ENCODE peak calls at places on chromosome 15, in seven cellular contexts. U is adrenal gland, X is mucosa of descending colon, Y is Panc1, D is skeletal muscle cell, V is tibial artery, B is fibroblast of the aortic adventitia. A is an unnamed sample.

GRCh38 chr15:74821091-74821789 is 5.2 kb upstream of the CPLX3 start:
- DNase-seq in U (no peak), X (no peak), Y (no peak), D (no peak), V (no peak), B (no peak), A (no peak)

GRCh38 chr15:74776851-74777768 is 4.8 kb upstream of the CSK start:
- DNase-seq in U (no peak), X (peak), Y (no peak), D (no peak), V (no peak), B (no peak), A (no peak)

GRCh38 chr15:29888651-29889050 is 66.4 kb upstream of the TJP1 start:
- DNase-seq in U (peak), X (no peak), Y (no peak), D (peak), V (no peak), B (peak), A (no peak)

GRCh38 chr15:40841741-40842140 is 2.1 kb upstream of the SPINT1 start:
- DNase-seq in U (no peak), X (no peak), Y (no peak), D (no peak), V (no peak), B (no peak), A (no peak)

GRCh38 chr15:71386448-71387236 is 271.4 kb downstream of the THSD4 start:
- DNase-seq in U (no peak), X (no peak), Y (no peak), D (no peak), V (no peak), B (no peak), A (no peak)

GRCh38 chr15:95865330-95865739 is 465.2 kb upstream of the NR2F2 start:
- DNase-seq in U (no peak), X (no peak), Y (no peak), D (no peak), V (no peak), B (no peak), A (no peak)

GRCh38 chr15:96827981-96828380 is 497.5 kb downstream of the NR2F2 start:
- DNase-seq in U (no peak), X (no peak), Y (no peak), D (no peak), V (no peak), B (no peak), A (no peak)

GRCh38 chr15:62296756-62297507 is 131.8 kb upstream of the C2CD4B start:
- DNase-seq in U (no peak), X (no peak), Y (no peak), D (no peak), V (no peak), B (no peak), A (no peak)

GRCh38 chr15:81101894-81102815 is 31.9 kb upstream of the CFAP161 start:
- DNase-seq in U (no peak), X (no peak), Y (no peak), D (no peak), V (no peak), B (no peak), A (no peak)

GRCh38 chr15:43238691-43239131 is 17.9 kb upstream of the EPB42 start:
- DNase-seq in U (no peak), X (no peak), Y (no peak), D (no peak), V (no peak), B (peak), A (no peak)

GRCh38 chr15:66072616-66073361 is 180.8 kb downstream of the MEGF11 start:
- DNase-seq in U (peak), X (no peak), Y (no peak), D (no peak), V (no peak), B (peak), A (no peak)

GRCh38 chr15:27509014-27509413 is 538.0 kb downstream of the GABRG3 start:
- DNase-seq in U (no peak), X (no peak), Y (no peak), D (no peak), V (no peak), B (no peak), A (no peak)

GRCh38 chr15:65406402-65407000 is 16.2 kb downstream of the IGDCC4 start:
- DNase-seq in U (no peak), X (no peak), Y (no peak), D (no peak), V (no peak), B (no peak), A (no peak)

GRCh38 chr15:94203321-94203720 is 28.0 kb upstream of the MCTP2 start:
- DNase-seq in U (no peak), X (no peak), Y (no peak), D (no peak), V (no peak), B (no peak), A (no peak)

GRCh38 chr15:89023311-89023961 is 64.8 kb upstream of the ABHD2 start:
- DNase-seq in U (no peak), X (no peak), Y (no peak), D (no peak), V (no peak), B (no peak), A (no peak)

GRCh38 chr15:83010709-83011270 is 649 bp downstream of the C15orf40 start:
- DNase-seq in U (peak), X (peak), Y (peak), D (peak), V (peak), B (peak), A (peak)

GRCh38 chr15:47937834-47938233 is 183.0 kb upstream of the SLC24A5 start:
- DNase-seq in U (no peak), X (no peak), Y (no peak), D (no peak), V (no peak), B (no peak), A (no peak)

GRCh38 chr15:62603757-62604156 is 438.7 kb upstream of the C2CD4B start:
- DNase-seq in U (no peak), X (no peak), Y (no peak), D (no peak), V (no peak), B (peak), A (no peak)

GRCh38 chr15:70722266-70723123 is 40.9 kb downstream of the UACA start:
- DNase-seq in U (no peak), X (no peak), Y (no peak), D (no peak), V (no peak), B (peak), A (no peak)

GRCh38 chr15:101481917-101482525 is 7.5 kb downstream of the PCSK6 start:
- DNase-seq in U (no peak), X (no peak), Y (no peak), D (no peak), V (no peak), B (no peak), A (no peak)

GRCh38 chr15:28096720-28097431 is 2.2 kb downstream of the OCA2 start:
- DNase-seq in U (no peak), X (no peak), Y (no peak), D (no peak), V (peak), B (no peak), A (peak)

GRCh38 chr15:51814616-51815015 is 14.8 kb upstream of the TMOD3 start:
- DNase-seq in U (no peak), X (no peak), Y (no peak), D (no peak), V (no peak), B (no peak), A (no peak)
- H3K4me3 ChIP-seq in U (no peak), X (no peak), Y (no peak), D (no peak), V (no peak), B (no peak), A (no peak)

GRCh38 chr15:68484696-68485400 is 52.9 kb upstream of the ITGA11 start:
- DNase-seq in U (no peak), X (no peak), Y (no peak), D (no peak), V (peak), B (peak), A (no peak)

GRCh38 chr15:68487087-68487843 is 55.3 kb upstream of the ITGA11 start:
- DNase-seq in U (no peak), X (no peak), Y (no peak), D (no peak), V (no peak), B (peak), A (no peak)

GRCh38 chr15:68484220-68484619 is 52.3 kb upstream of the ITGA11 start:
- DNase-seq in U (no peak), X (no peak), Y (no peak), D (no peak), V (no peak), B (no peak), A (no peak)

GRCh38 chr15:68488290-68488689 is 56.3 kb upstream of the ITGA11 start:
- DNase-seq in U (no peak), X (no peak), Y (no peak), D (no peak), V (no peak), B (no peak), A (no peak)

DNA sequence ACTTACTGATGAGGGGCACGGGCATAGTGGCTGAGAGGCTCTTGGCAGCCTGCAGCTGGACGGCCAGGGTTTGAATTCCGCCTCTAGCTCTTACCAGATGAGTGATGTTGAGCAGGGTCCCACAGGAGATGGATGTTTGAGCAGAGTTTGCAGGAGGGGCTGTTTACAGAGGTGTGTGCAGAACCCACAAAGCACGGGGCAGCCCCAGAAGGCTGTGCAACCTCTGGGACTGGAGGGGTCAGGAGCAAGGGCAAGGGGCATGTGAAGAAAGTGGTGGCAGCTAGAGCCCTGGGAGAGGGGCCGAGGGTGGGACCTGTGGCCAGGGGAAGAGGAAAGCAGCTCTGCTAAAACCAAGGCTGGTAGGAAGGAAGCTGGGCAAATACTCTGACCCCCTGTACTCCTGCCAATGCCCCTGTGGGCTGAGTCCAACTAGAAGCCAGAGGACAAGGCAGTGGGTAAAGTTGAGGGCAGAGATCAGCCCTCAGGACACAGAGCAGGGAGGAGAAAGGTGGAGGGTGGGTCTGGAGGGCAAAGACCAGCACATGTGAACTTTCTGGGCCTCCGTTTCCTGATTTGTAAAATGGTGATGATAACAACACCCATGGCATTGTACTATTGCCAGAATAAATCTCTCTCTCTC is 53.9 kb upstream of the ITGA11 start:
- DNase-seq in U (no peak), X (no peak), Y (no peak), D (no peak), V (no peak), B (no peak), A (no peak)
- H3K4me3 ChIP-seq in U (no peak), X (no peak), Y (no peak), D (no peak), V (no peak), B (no peak), A (no peak)

GRCh38 chr15:34721157-34721801 is 33.5 kb downstream of the GJD2 start:
- DNase-seq in U (no peak), X (no peak), Y (no peak), D (no peak), V (no peak), B (no peak), A (no peak)

GRCh38 chr15:34719883-34720148 is 35.0 kb downstream of the GJD2 start:
- DNase-seq in U (no peak), X (no peak), Y (no peak), D (no peak), V (no peak), B (no peak), A (no peak)

GRCh38 chr15:34724486-34724885 is 30.3 kb downstream of the GJD2 start:
- DNase-seq in U (no peak), X (no peak), Y (no peak), D (no peak), V (no peak), B (no peak), A (no peak)

GRCh38 chr15:34719051-34719882 is 35.5 kb downstream of the GJD2 start:
- DNase-seq in U (no peak), X (no peak), Y (no peak), D (no peak), V (no peak), B (no peak), A (no peak)

GRCh38 chr15:34721802-34722795 is 32.7 kb downstream of the GJD2 start:
- DNase-seq in U (peak), X (no peak), Y (no peak), D (peak), V (peak), B (peak), A (peak)
- H3K4me3 ChIP-seq in U (no peak), X (no peak), Y (peak), D (peak), V (peak), B (peak), A (peak)

GRCh38 chr15:57470543-57470942 is 94.2 kb downstream of the CGNL1 start:
- DNase-seq in U (no peak), X (no peak), Y (no peak), D (no peak), V (no peak), B (no peak), A (no peak)
- H3K4me3 ChIP-seq in U (no peak), X (no peak), Y (no peak), D (no peak), V (no peak), B (no peak), A (no peak)

GRCh38 chr15:67168694-67169093 is 85.8 kb downstream of the AAGAB start:
- DNase-seq in U (no peak), X (peak), Y (no peak), D (no peak), V (peak), B (no peak), A (no peak)
- H3K4me3 ChIP-seq in U (no peak), X (no peak), Y (no peak), D (no peak), V (no peak), B (no peak), A (no peak)

GRCh38 chr15:50180091-50180490 is 1.9 kb upstream of the SLC27A2 start:
- DNase-seq in U (no peak), X (no peak), Y (no peak), D (no peak), V (no peak), B (no peak), A (no peak)

GRCh38 chr15:50182233-50183013 is 427 bp downstream of the SLC27A2 start:
- DNase-seq in U (no peak), X (peak), Y (no peak), D (no peak), V (no peak), B (peak), A (no peak)

GRCh38 chr15:50180578-50180977 is 1.4 kb upstream of the SLC27A2 start:
- DNase-seq in U (no peak), X (no peak), Y (no peak), D (no peak), V (no peak), B (no peak), A (no peak)

GRCh38 chr15:50181983-50182232 is at the start of gene SLC27A2:
- DNase-seq in U (no peak), X (peak), Y (no peak), D (no peak), V (no peak), B (peak), A (no peak)

GRCh38 chr15:50181206-50181982 is 602 bp upstream of the SLC27A2 start:
- DNase-seq in U (no peak), X (no peak), Y (no peak), D (no peak), V (no peak), B (no peak), A (no peak)
- H3K4me3 ChIP-seq in U (no peak), X (no peak), Y (peak), D (peak), V (peak), B (no peak), A (peak)

DNA sequence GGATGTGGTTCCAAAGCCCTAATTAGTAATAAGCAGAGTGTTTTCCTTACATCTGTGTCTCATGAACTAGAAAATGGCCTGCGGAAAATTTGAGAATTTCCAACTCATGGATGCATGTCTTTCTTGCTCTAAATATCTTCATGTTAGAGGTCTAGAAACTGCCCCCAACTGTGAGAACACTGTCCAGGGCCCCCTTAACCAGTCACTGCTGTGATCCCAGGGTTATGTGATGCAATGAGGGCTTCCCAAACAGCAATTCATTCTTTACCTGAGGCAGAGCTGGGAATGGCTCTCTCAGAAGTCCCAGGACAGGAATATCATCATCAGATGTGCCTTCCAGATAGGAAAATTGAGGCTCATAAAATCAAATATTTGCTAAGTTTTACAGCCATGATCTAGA is 8.2 kb downstream of the NPAP1 start:
- DNase-seq in U (no peak), X (no peak), Y (no peak), D (no peak), V (no peak), B (no peak), A (no peak)
- H3K4me3 ChIP-seq in U (no peak), X (no peak), Y (no peak), D (no peak), V (no peak), B (no peak), A (no peak)

GRCh38 chr15:38557855-38558713 is 6.5 kb downstream of the RASGRP1 start:
- DNase-seq in U (no peak), X (no peak), Y (no peak), D (no peak), V (no peak), B (no peak), A (no peak)

GRCh38 chr15:38560456-38560926 is 4.1 kb downstream of the RASGRP1 start:
- DNase-seq in U (no peak), X (no peak), Y (no peak), D (no peak), V (no peak), B (no peak), A (no peak)

GRCh38 chr15:38558714-38559059 is 5.9 kb downstream of the RASGRP1 start:
- DNase-seq in U (no peak), X (no peak), Y (no peak), D (peak), V (no peak), B (peak), A (no peak)

GRCh38 chr15:38559131-38559530 is 5.5 kb downstream of the RASGRP1 start:
- DNase-seq in U (no peak), X (no peak), Y (no peak), D (no peak), V (no peak), B (no peak), A (no peak)

DNA sequence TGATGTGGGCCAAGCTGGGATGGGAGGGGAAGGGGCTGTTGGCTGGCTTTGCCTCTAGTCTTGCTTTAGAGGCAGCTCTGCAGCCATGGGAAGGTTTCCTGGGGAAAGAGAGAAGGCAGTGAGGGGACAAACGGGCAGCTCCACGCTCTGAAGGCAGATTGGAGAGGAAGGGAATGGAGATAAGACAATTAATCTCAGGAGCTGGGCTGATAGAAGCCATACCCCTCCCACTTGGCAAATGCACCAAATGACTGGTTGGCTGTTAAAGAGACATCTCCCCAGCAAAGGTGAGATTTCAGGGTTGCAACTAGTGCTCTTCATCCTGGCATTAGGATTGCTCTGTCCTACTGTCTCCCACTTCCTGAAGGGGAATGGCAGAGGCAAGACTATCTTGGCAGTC is 4.7 kb downstream of the RASGRP1 start:
- DNase-seq in U (no peak), X (no peak), Y (no peak), D (no peak), V (no peak), B (no peak), A (no peak)
- H3K4me3 ChIP-seq in U (no peak), X (no peak), Y (no peak), D (no peak), V (no peak), B (no peak), A (no peak)

DNA sequence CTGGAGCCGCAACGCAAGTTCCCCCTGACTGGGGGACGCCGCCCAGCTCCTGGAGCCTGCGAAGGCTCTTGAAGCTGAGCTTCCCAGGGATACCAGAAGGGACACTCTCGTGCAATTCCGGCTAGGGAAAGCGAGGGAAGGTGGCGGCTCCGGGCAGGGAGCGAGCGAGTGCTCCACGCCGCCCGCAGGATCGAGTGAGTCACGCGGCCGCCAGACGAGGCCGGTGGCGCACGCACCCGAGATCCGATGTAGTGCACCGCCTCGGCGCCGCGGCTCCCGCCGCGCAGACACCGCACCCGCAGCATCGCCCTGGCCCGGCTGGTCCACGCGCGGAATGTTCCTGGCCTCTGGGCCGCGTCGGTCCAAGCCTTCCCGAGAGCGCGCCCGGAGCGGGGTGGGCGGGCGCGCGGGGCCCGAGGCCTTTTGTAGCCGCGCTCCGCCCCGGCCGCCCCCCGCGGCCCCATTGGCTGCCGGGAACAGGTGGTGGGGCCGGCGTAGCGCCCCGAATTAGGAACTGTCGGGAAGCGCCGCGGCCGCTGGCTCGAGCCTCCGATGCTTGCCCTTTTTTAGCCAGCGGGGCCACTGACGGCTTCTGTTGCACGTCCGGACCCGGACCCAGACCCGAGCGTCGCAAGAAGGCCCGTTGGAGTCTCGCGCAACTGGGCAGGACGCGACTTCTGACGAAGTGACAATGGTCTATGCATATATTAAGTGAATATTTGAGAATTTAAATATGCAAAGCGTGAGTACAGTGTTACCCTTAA is at the start of gene GATM:
- DNase-seq in U (peak), X (peak), Y (no peak), D (peak), V (peak), B (peak), A (peak)
- H3K4me3 ChIP-seq in U (peak), X (peak), Y (peak), D (peak), V (peak), B (peak), A (peak)